ENCODE peak calls at places on chromosomes 11 and 22, in eight cellular contexts. X is breast epithelium, K is transverse colon, S is K562, Q is tibial nerve, O is uterus, L is esophagus squamous epithelium, J is right lobe of liver. E is an unnamed sample.
A peak's percentile ranks its signal among the peaks of the same experiment; 100 is the strongest.

GRCh38 chr22:19169947-19170318 is 8.6 kb downstream of the SLC25A1 start:
- DNase-seq in X (no peak), S (peak; percentile 32), J (no peak), O (no peak), K (no peak), L (no peak), Q (no peak), E (no peak)

GRCh38 chr11:46590740-46591606 is 2.9 kb downstream of the AMBRA1 start:
- DNase-seq in Q (no peak), L (no peak), S (no peak), X (no peak), O (no peak), J (no peak), K (no peak), E (no peak)

GRCh38 chr11:8934735-8935478 is 2.2 kb upstream of the C11orf16 start:
- DNase-seq in O (no peak), L (no peak), K (no peak), S (peak; percentile 27), J (no peak), Q (no peak), X (no peak), E (no peak)

GRCh38 chr11:61350803-61351202 is 10.9 kb downstream of the CYB561A3 start:
- DNase-seq in K (no peak), J (no peak), X (no peak), L (no peak), O (no peak), Q (no peak), S (no peak), E (no peak)

GRCh38 chr11:33040127-33040861 is 922 bp downstream of the TCP11L1 start:
- DNase-seq in Q (no peak), J (no peak), O (peak; percentile 24), L (no peak), S (peak; percentile 21), X (no peak), K (no peak), E (no peak)

GRCh38 chr22:33579448-33580093 is 340.7 kb downstream of the LARGE1 start:
- DNase-seq in L (no peak), S (peak; percentile 41), X (no peak), Q (peak; percentile 16), K (peak; percentile 69), J (peak; percentile 31), O (peak; percentile 36), E (no peak)

GRCh38 chr11:44559207-44559943 is 6.1 kb upstream of the CD82 start:
- DNase-seq in K (no peak), Q (no peak), J (no peak), L (no peak), S (no peak), X (no peak), O (no peak), E (peak; percentile 62)

GRCh38 chr22:41598081-41598480 is 8.4 kb upstream of the PMM1 start:
- DNase-seq in L (no peak), X (no peak), Q (no peak), J (no peak), O (no peak), K (no peak), S (peak; percentile 55), E (no peak)

GRCh38 chr11:554428-554823 is 6.1 kb downstream of the LMNTD2 start:
- DNase-seq in S (no peak), K (no peak), L (no peak), O (no peak), X (no peak), Q (no peak), J (peak; percentile 22), E (no peak)

GRCh38 chr22:24482586-24482985 is 12.5 kb upstream of the UPB1 start:
- DNase-seq in S (no peak), Q (no peak), X (no peak), K (no peak), L (no peak), O (no peak), J (no peak), E (no peak)

GRCh38 chr11:97895572-97895971 is 1125.2 kb upstream of the CNTN5 start:
- DNase-seq in O (no peak), K (no peak), X (no peak), J (no peak), Q (no peak), L (no peak), S (no peak), E (no peak)

GRCh38 chr11:115564851-115565250 is 60.6 kb upstream of the CADM1 start:
- DNase-seq in K (no peak), L (no peak), X (no peak), J (no peak), Q (no peak), O (no peak), S (no peak), E (no peak)

GRCh38 chr11:82733444-82734119 is at the start of gene FAM181B:
- DNase-seq in S (peak; percentile 57), J (peak; percentile 32), O (peak; percentile 34), Q (peak; percentile 37), K (peak; percentile 38), X (peak; percentile 43), L (no peak), E (no peak)

DNA sequence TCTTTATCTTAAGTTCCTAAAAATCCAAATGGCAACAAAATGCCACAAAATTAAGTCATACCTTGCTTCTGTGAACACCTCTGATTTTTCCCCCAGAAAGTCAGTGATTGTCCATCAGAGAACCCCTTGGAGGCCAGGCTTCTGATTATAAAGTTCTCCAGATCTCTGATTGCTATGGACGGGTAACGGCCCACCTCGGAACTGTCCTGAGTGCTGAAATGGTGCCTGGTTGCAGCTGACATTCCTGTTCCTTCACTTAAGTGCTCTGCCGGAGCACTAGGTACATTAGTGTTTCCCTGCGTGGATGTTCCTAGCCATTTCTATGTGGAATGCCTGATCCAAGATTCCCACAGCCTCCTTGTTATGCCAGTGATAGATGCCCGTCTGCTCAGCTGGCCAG is 85.0 kb downstream of the CHST1 start:
- DNase-seq in O (no peak), Q (no peak), J (no peak), X (no peak), S (peak; percentile 23), K (no peak), L (no peak), E (no peak)
- H3K27me3 ChIP-seq in O (no peaks in the 10 kb centered on the region), Q (peaks cover 21% of the 10 kb centered on the region), J (no peaks in the 10 kb centered on the region), X (no peaks in the 10 kb centered on the region), S (no peaks in the 10 kb centered on the region), K (peaks cover 15% of the 10 kb centered on the region), L (no peaks in the 10 kb centered on the region), E (no peaks in the 10 kb centered on the region)

DNA sequence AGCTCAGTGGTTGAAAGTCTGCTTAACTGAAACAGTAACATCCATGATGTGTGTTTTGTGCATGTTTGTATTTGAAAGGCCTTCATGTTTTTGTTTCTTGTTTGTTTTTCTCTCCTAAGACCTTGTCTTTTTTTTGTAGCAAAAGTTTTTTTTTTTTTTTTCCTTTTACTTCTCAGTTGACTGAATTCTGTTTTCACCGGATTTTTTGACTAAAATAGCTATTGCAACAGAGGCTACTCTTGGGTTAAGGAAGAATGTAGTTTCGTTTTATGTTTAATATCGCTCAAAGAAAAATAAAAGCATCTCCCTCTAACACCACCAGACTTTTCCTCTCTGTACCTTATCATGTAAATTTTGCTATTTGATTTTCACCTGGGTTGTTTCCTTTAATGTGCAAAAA is 15.1 kb downstream of the APOL6 start:
- DNase-seq in J (no peak), L (no peak), S (no peak), X (no peak), O (no peak), Q (no peak), K (no peak), E (no peak)
- H3K9me3 ChIP-seq in J (no peaks in the 10 kb centered on the region), L (no peaks in the 10 kb centered on the region), S (no peaks in the 10 kb centered on the region), X (peaks cover 4% of the 10 kb centered on the region), O (no peaks in the 10 kb centered on the region), Q (peaks cover 20% of the 10 kb centered on the region), K (no peaks in the 10 kb centered on the region), E (peaks cover 5% of the 10 kb centered on the region)

GRCh38 chr22:17158568-17159503 is at the start of gene HDHD5:
- DNase-seq in O (peak; percentile 88), L (peak; percentile 44), Q (peak; percentile 88), J (peak; percentile 94), X (peak; percentile 77), K (peak; percentile 94), S (peak; percentile 92), E (peak; percentile 90)
- TF ChIP-seq POLR2A in O (peak; percentile 50), L (peak; percentile 38), Q (peak; percentile 28), J (peak; percentile 59), X (no peak), K (peak; percentile 62), S (peak; percentile 54), E (peak; percentile 47)

GRCh38 chr22:23099525-23099792 is 29.1 kb downstream of the GNAZ start:
- DNase-seq in L (no peak), S (no peak), Q (no peak), J (no peak), K (no peak), X (no peak), O (no peak), E (no peak)
- H3K27me3 ChIP-seq in L (no peaks in the 10 kb centered on the region), S (peaks cover 95% of the 10 kb centered on the region), Q (no peaks in the 10 kb centered on the region), J (no peaks in the 10 kb centered on the region), K (no peaks in the 10 kb centered on the region), X (no peaks in the 10 kb centered on the region), O (no peaks in the 10 kb centered on the region), E (no peaks in the 10 kb centered on the region)

GRCh38 chr22:43509337-43509736 is 97.5 kb downstream of the MPPED1 start:
- DNase-seq in X (no peak), L (no peak), O (no peak), J (no peak), S (no peak), Q (no peak), K (no peak), E (no peak)
- H3K9me3 ChIP-seq in X (no peaks in the 10 kb centered on the region), L (no peaks in the 10 kb centered on the region), O (no peaks in the 10 kb centered on the region), J (no peaks in the 10 kb centered on the region), S (no peaks in the 10 kb centered on the region), Q (no peaks in the 10 kb centered on the region), K (no peaks in the 10 kb centered on the region), E (no peaks in the 10 kb centered on the region)

GRCh38 chr22:27381960-27382742 is 419.4 kb downstream of the MN1 start:
- DNase-seq in Q (no peak), K (no peak), L (no peak), S (peak; percentile 10), X (no peak), O (no peak), J (no peak), E (no peak)
- TF ChIP-seq POLR2A in Q (no peak), K (no peak), L (no peak), S (no peak), X (no peak), O (no peak), J (no peak), E (no peak)